ENCODE peak calls at places on chromosomes 3 and 15, in five cellular contexts. One of them, this sample, is unnamed.

GRCh38 chr15:31364301-31365031 is 37.8 kb downstream of the KLF13 start:
- DNase-seq in tibial nerve: no peak
- DNase-seq in lower lobe of right lung: no peak
- DNase-seq in adrenal gland: no peak
- DNase-seq in ascending aorta: no peak
- DNase-seq in this sample: no peak

GRCh38 chr15:83283813-83284562 is 476 bp downstream of the BNC1 start:
- DNase-seq in ascending aorta: no peak
- DNase-seq in tibial nerve: no peak
- DNase-seq in lower lobe of right lung: no peak
- DNase-seq in adrenal gland: no peak
- DNase-seq in this sample: no peak

GRCh38 chr3:133570139-133570936 is 3.1 kb upstream of the CDV3 start:
- DNase-seq in ascending aorta: no peak
- DNase-seq in lower lobe of right lung: no peak
- DNase-seq in tibial nerve: no peak
- DNase-seq in adrenal gland: no peak
- DNase-seq in this sample: peak

GRCh38 chr3:50226888-50227389 is 9.1 kb upstream of the GNAI2 start:
- DNase-seq in adrenal gland: peak
- DNase-seq in tibial nerve: peak
- DNase-seq in ascending aorta: no peak
- DNase-seq in lower lobe of right lung: no peak
- DNase-seq in this sample: peak

GRCh38 chr3:191982481-191982880 is 521.5 kb downstream of the PYDC2 start:
- DNase-seq in ascending aorta: no peak
- DNase-seq in adrenal gland: no peak
- DNase-seq in lower lobe of right lung: no peak
- DNase-seq in tibial nerve: no peak
- DNase-seq in this sample: no peak

GRCh38 chr15:23566070-23567050 is 886 bp downstream of the MKRN3 start:
- DNase-seq in lower lobe of right lung: no peak
- DNase-seq in tibial nerve: no peak
- DNase-seq in adrenal gland: no peak
- DNase-seq in ascending aorta: no peak
- DNase-seq in this sample: no peak

GRCh38 chr15:38905634-38906033 is 341.0 kb upstream of the RASGRP1 start:
- DNase-seq in adrenal gland: no peak
- DNase-seq in tibial nerve: no peak
- DNase-seq in ascending aorta: no peak
- DNase-seq in lower lobe of right lung: no peak
- DNase-seq in this sample: no peak

GRCh38 chr3:61761694-61762430 is 200.5 kb downstream of the PTPRG start:
- DNase-seq in tibial nerve: no peak
- DNase-seq in lower lobe of right lung: no peak
- DNase-seq in ascending aorta: no peak
- DNase-seq in adrenal gland: no peak
- DNase-seq in this sample: no peak

GRCh38 chr3:127042634-127043033 is 59.7 kb downstream of the PLXNA1 start:
- DNase-seq in ascending aorta: no peak
- DNase-seq in tibial nerve: no peak
- DNase-seq in lower lobe of right lung: peak
- DNase-seq in adrenal gland: no peak
- DNase-seq in this sample: no peak

GRCh38 chr3:127041933-127042332 is 59.0 kb downstream of the PLXNA1 start:
- DNase-seq in ascending aorta: no peak
- DNase-seq in lower lobe of right lung: no peak
- DNase-seq in adrenal gland: no peak
- DNase-seq in tibial nerve: no peak
- DNase-seq in this sample: no peak

GRCh38 chr3:127043731-127044510 is 61.0 kb downstream of the PLXNA1 start:
- DNase-seq in lower lobe of right lung: peak
- DNase-seq in tibial nerve: no peak
- DNase-seq in ascending aorta: no peak
- DNase-seq in adrenal gland: no peak
- DNase-seq in this sample: no peak

GRCh38 chr3:127041264-127041820 is 58.4 kb downstream of the PLXNA1 start:
- DNase-seq in lower lobe of right lung: peak
- DNase-seq in tibial nerve: no peak
- DNase-seq in ascending aorta: no peak
- DNase-seq in adrenal gland: no peak
- DNase-seq in this sample: no peak

DNA sequence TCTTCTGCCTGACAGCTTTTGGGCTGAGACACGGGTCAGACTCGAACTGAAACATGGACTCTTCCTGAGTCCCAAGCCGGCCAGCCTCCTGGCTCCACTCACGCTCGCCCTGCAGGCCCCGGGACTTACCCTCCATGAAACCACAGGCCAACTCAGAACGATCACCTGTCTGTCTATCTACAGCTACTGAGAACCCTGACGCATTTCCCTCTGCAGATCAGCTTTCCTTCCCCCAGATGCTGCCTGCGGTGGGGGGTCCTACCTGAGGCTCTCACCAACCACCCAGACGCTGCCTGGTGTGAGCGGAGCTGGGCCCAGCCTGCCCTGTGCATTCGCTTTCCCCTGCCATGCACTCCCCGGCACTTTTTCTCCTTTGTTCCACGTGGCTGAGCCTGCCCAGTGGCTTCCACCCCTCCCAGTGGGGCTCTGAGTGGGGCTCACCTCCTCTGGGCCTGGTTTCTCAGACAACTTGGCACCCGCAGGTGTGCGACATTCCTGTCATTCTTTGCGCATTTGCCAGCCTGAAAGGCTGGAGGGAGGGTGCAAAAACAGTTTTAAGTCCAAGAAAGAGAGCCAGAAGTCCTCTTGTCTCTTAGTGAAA is 60.2 kb downstream of the PLXNA1 start:
- DNase-seq in lower lobe of right lung: peak
- DNase-seq in adrenal gland: no peak
- DNase-seq in ascending aorta: no peak
- DNase-seq in tibial nerve: no peak
- DNase-seq in this sample: peak
- H3K27ac ChIP-seq in lower lobe of right lung: peak
- H3K27ac ChIP-seq in adrenal gland: no peak
- H3K27ac ChIP-seq in ascending aorta: peak
- H3K27ac ChIP-seq in tibial nerve: no peak
- H3K27ac ChIP-seq in this sample: no peak

GRCh38 chr15:42461261-42461660 is 29.7 kb downstream of the ZNF106 start:
- DNase-seq in tibial nerve: no peak
- DNase-seq in adrenal gland: no peak
- DNase-seq in lower lobe of right lung: no peak
- DNase-seq in ascending aorta: no peak
- DNase-seq in this sample: no peak

GRCh38 chr15:42453826-42454225 is 37.1 kb downstream of the ZNF106 start:
- DNase-seq in adrenal gland: no peak
- DNase-seq in tibial nerve: no peak
- DNase-seq in lower lobe of right lung: no peak
- DNase-seq in ascending aorta: no peak
- DNase-seq in this sample: no peak

GRCh38 chr15:42456971-42457370 is 34.0 kb downstream of the ZNF106 start:
- DNase-seq in lower lobe of right lung: no peak
- DNase-seq in adrenal gland: no peak
- DNase-seq in ascending aorta: no peak
- DNase-seq in tibial nerve: no peak
- DNase-seq in this sample: no peak

GRCh38 chr15:42456539-42456938 is 34.4 kb downstream of the ZNF106 start:
- DNase-seq in adrenal gland: no peak
- DNase-seq in ascending aorta: no peak
- DNase-seq in lower lobe of right lung: no peak
- DNase-seq in tibial nerve: no peak
- DNase-seq in this sample: no peak

GRCh38 chr15:42457445-42458442 is 33.2 kb downstream of the ZNF106 start:
- DNase-seq in tibial nerve: peak
- DNase-seq in ascending aorta: peak
- DNase-seq in adrenal gland: peak
- DNase-seq in lower lobe of right lung: peak
- DNase-seq in this sample: peak
- H3K4me3 ChIP-seq in tibial nerve: no peak
- H3K4me3 ChIP-seq in ascending aorta: peak
- H3K4me3 ChIP-seq in adrenal gland: peak
- H3K4me3 ChIP-seq in lower lobe of right lung: peak
- H3K4me3 ChIP-seq in this sample: no peak

GRCh38 chr3:120473896-120474675 is 23.3 kb upstream of the FSTL1 start:
- DNase-seq in adrenal gland: no peak
- DNase-seq in ascending aorta: no peak
- DNase-seq in lower lobe of right lung: no peak
- DNase-seq in tibial nerve: no peak
- DNase-seq in this sample: no peak

GRCh38 chr3:120473389-120473788 is 22.6 kb upstream of the FSTL1 start:
- DNase-seq in tibial nerve: no peak
- DNase-seq in adrenal gland: no peak
- DNase-seq in ascending aorta: no peak
- DNase-seq in lower lobe of right lung: no peak
- DNase-seq in this sample: no peak

GRCh38 chr3:120481056-120481455 is 30.3 kb upstream of the FSTL1 start:
- DNase-seq in ascending aorta: no peak
- DNase-seq in tibial nerve: no peak
- DNase-seq in adrenal gland: no peak
- DNase-seq in lower lobe of right lung: no peak
- DNase-seq in this sample: no peak

GRCh38 chr3:120475722-120476385 is 25.1 kb upstream of the FSTL1 start:
- DNase-seq in adrenal gland: no peak
- DNase-seq in lower lobe of right lung: no peak
- DNase-seq in ascending aorta: no peak
- DNase-seq in tibial nerve: no peak
- DNase-seq in this sample: no peak

DNA sequence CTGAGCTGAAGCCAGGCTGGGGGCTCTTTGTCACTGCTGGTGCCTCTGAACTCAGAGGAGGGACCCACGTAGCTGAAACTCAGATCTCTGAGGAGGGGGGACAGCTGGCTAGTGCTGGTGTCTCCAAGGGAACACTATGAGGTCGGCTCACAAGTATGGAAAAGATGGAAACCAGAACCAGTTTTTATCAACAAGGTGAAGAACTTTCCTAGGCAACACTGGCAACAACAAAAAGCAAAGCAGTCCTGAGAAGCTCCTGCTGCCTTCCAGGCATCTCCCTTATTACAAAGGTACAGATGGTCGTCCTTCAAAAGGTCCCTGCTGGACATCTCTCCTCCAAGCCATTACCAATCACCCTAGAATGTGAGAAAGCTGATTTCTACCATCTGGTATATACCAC is 27.0 kb upstream of the FSTL1 start:
- DNase-seq in tibial nerve: no peak
- DNase-seq in adrenal gland: no peak
- DNase-seq in ascending aorta: no peak
- DNase-seq in lower lobe of right lung: no peak
- DNase-seq in this sample: no peak
- TF ChIP-seq CTCF in tibial nerve: no peak
- TF ChIP-seq CTCF in adrenal gland: no peak
- TF ChIP-seq CTCF in ascending aorta: no peak
- TF ChIP-seq CTCF in lower lobe of right lung: no peak
- TF ChIP-seq CTCF in this sample: no peak

GRCh38 chr3:125374501-125374995 is 577 bp downstream of the ZNF148 start:
- DNase-seq in lower lobe of right lung: peak
- DNase-seq in ascending aorta: no peak
- DNase-seq in adrenal gland: peak
- DNase-seq in tibial nerve: peak
- DNase-seq in this sample: peak
- H3K27ac ChIP-seq in lower lobe of right lung: peak
- H3K27ac ChIP-seq in ascending aorta: peak
- H3K27ac ChIP-seq in adrenal gland: peak
- H3K27ac ChIP-seq in tibial nerve: peak
- H3K27ac ChIP-seq in this sample: peak

DNA sequence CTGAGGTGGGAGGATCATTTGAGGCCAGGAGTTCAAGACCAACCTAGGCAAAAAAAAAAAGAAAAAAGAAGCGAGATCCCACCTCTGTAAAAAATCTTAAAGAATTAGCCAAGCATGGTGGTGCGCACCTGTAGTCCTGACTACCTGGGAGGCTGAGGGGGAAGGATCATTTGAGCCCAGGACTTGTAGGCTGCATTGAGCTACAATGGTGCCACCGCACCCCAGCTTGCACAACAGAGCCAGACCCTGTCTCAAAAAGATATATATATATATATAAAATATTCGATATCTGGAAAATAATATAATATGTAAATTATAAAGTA is 1.1 kb upstream of the IMP3 start:
- DNase-seq in adrenal gland: no peak
- DNase-seq in ascending aorta: no peak
- DNase-seq in lower lobe of right lung: no peak
- DNase-seq in tibial nerve: no peak
- DNase-seq in this sample: no peak
- H3K4me3 ChIP-seq in adrenal gland: no peak
- H3K4me3 ChIP-seq in ascending aorta: no peak
- H3K4me3 ChIP-seq in lower lobe of right lung: no peak
- H3K4me3 ChIP-seq in tibial nerve: no peak
- H3K4me3 ChIP-seq in this sample: no peak

GRCh38 chr15:91946075-91946474 is 92.6 kb downstream of the SLCO3A1 start:
- DNase-seq in lower lobe of right lung: no peak
- DNase-seq in adrenal gland: no peak
- DNase-seq in tibial nerve: no peak
- DNase-seq in ascending aorta: no peak
- DNase-seq in this sample: no peak

GRCh38 chr15:91945385-91945784 is 91.9 kb downstream of the SLCO3A1 start:
- DNase-seq in adrenal gland: no peak
- DNase-seq in tibial nerve: no peak
- DNase-seq in ascending aorta: no peak
- DNase-seq in lower lobe of right lung: no peak
- DNase-seq in this sample: no peak

GRCh38 chr15:91948001-91948608 is 94.6 kb downstream of the SLCO3A1 start:
- DNase-seq in tibial nerve: no peak
- DNase-seq in ascending aorta: no peak
- DNase-seq in lower lobe of right lung: no peak
- DNase-seq in adrenal gland: no peak
- DNase-seq in this sample: peak

GRCh38 chr15:91947370-91947769 is 93.9 kb downstream of the SLCO3A1 start:
- DNase-seq in ascending aorta: no peak
- DNase-seq in tibial nerve: no peak
- DNase-seq in lower lobe of right lung: no peak
- DNase-seq in adrenal gland: no peak
- DNase-seq in this sample: no peak

GRCh38 chr15:91946914-91947313 is 93.4 kb downstream of the SLCO3A1 start:
- DNase-seq in lower lobe of right lung: no peak
- DNase-seq in adrenal gland: no peak
- DNase-seq in ascending aorta: no peak
- DNase-seq in tibial nerve: no peak
- DNase-seq in this sample: no peak
- TF ChIP-seq CTCF in lower lobe of right lung: peak
- TF ChIP-seq CTCF in adrenal gland: no peak
- TF ChIP-seq CTCF in ascending aorta: no peak
- TF ChIP-seq CTCF in tibial nerve: no peak
- TF ChIP-seq CTCF in this sample: no peak

DNA sequence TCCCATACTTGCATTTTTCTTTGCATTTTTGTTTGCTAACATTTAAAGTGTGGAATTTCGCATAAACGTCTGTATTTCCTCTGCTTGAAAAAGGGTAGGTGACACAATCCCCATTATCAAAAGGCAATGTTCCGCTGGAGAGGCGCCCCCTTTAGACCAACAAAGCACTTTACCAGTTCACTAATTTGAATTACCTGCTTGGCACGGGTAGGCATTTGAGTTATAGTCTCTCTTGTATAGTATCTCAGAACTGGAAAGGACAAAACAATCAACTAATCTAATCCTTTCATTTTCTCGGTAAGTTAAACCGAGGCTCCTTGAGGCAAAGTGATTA is 775 bp upstream of the CCDC39 start:
- DNase-seq in lower lobe of right lung: no peak
- DNase-seq in adrenal gland: peak
- DNase-seq in tibial nerve: peak
- DNase-seq in ascending aorta: no peak
- DNase-seq in this sample: peak
- H3K27ac ChIP-seq in lower lobe of right lung: no peak
- H3K27ac ChIP-seq in adrenal gland: no peak
- H3K27ac ChIP-seq in tibial nerve: no peak
- H3K27ac ChIP-seq in ascending aorta: no peak
- H3K27ac ChIP-seq in this sample: peak